ENCODE peak calls at places on chromosomes 11 and 22, in five cellular contexts. I, N, R, T and E are unnamed samples.

GRCh38 chr11:131681875-131682274 is 311.5 kb downstream of the NTM start:
- DNase-seq in N (no peak), R (no peak), T (no peak), I (no peak), E (no peak)

GRCh38 chr22:49014227-49015201 is 813.2 kb downstream of the BRD1 start:
- DNase-seq in R (no peak), T (no peak), I (no peak), N (no peak), E (no peak)

GRCh38 chr22:46547883-46548244 is 10.4 kb upstream of the CELSR1 start:
- DNase-seq in I (no peak), N (peak), R (peak), T (no peak), E (no peak)

GRCh38 chr11:55648027-55648426 is at the start of gene OR4S2:
- DNase-seq in R (no peak), T (no peak), I (no peak), N (no peak), E (no peak)

GRCh38 chr22:43402128-43402527 is 9.7 kb upstream of the MPPED1 start:
- DNase-seq in R (no peak), T (no peak), I (no peak), N (no peak), E (no peak)

GRCh38 chr11:132312161-132312560 is 941.7 kb downstream of the NTM start:
- DNase-seq in N (peak), R (no peak), I (no peak), T (no peak), E (no peak)

GRCh38 chr11:124394408-124394807 is 4.4 kb downstream of the OR8B3 start:
- DNase-seq in I (no peak), N (peak), R (no peak), T (no peak), E (no peak)

GRCh38 chr11:131666006-131666405 is 295.6 kb downstream of the NTM start:
- DNase-seq in I (no peak), T (no peak), R (no peak), N (no peak), E (no peak)

GRCh38 chr11:119167933-119168332 is 592 bp upstream of the NLRX1 start:
- DNase-seq in T (no peak), R (no peak), I (no peak), N (peak), E (no peak)

GRCh38 chr22:39174498-39175120 is 22.1 kb upstream of the CBX7 start:
- DNase-seq in N (peak), I (peak), R (peak), T (no peak), E (no peak)

GRCh38 chr11:13327421-13327820 is 49.8 kb downstream of the BMAL1 start:
- DNase-seq in T (no peak), R (no peak), N (no peak), I (no peak), E (no peak)

GRCh38 chr11:77725433-77725832 is 87.8 kb upstream of the CLNS1A start:
- DNase-seq in R (no peak), N (no peak), I (no peak), T (no peak), E (no peak)

GRCh38 chr22:32558681-32559355 is 84.2 kb downstream of the FBXO7 start:
- DNase-seq in T (no peak), N (peak), I (no peak), R (peak), E (no peak)

GRCh38 chr11:64344160-64344559 is 4.2 kb downstream of the CCDC88B start:
- DNase-seq in N (no peak), R (no peak), I (no peak), T (no peak), E (no peak)

GRCh38 chr11:19803506-19803998 is 90.9 kb downstream of the NAV2 start:
- DNase-seq in R (no peak), N (peak), T (no peak), I (no peak), E (no peak)

GRCh38 chr11:60924906-60925684 is 835 bp downstream of the TMEM132A start:
- DNase-seq in T (no peak), R (no peak), N (peak), I (no peak), E (no peak)

GRCh38 chr11:5818245-5818865 is 9.6 kb downstream of the OR52N2 start:
- DNase-seq in I (no peak), T (no peak), R (no peak), N (no peak), E (no peak)

GRCh38 chr11:415640-416041 is 842 bp upstream of the SIGIRR start:
- DNase-seq in I (no peak), R (no peak), T (no peak), N (no peak), E (no peak)

GRCh38 chr11:122319842-122320555 is 204.0 kb upstream of the BLID start:
- DNase-seq in T (no peak), N (no peak), R (no peak), I (no peak), E (no peak)

GRCh38 chr22:21710156-21710555 is 25.4 kb downstream of the YPEL1 start:
- DNase-seq in T (no peak), R (no peak), N (peak), I (no peak), E (no peak)

GRCh38 chr11:9269492-9270030 is 4.4 kb upstream of the DENND5A start:
- DNase-seq in N (no peak), T (no peak), I (no peak), R (no peak), E (no peak)

GRCh38 chr22:21688706-21689381 is 23.0 kb downstream of the PPIL2 start:
- DNase-seq in I (no peak), T (no peak), R (no peak), N (no peak), E (no peak)